ENCODE peak calls at places on chromosome 18, in five cellular contexts. Z, O, C, F and V are unnamed samples.
A peak's percentile ranks its signal among the peaks of the same experiment; 100 is the strongest.

GRCh38 chr18:56112013-56112749 is 524.2 kb upstream of the TCF4 start:
- DNase-seq in C (no peak), F (no peak), Z (peak; percentile 21), O (peak; percentile 55), V (no peak)

GRCh38 chr18:43031169-43031568 is 84.3 kb downstream of the RIT2 start:
- DNase-seq in Z (no peak), F (no peak), C (no peak), O (no peak), V (no peak)

GRCh38 chr18:23958036-23958435 is 56.5 kb upstream of the TTC39C start:
- DNase-seq in F (no peak), O (no peak), Z (no peak), C (peak; percentile 95), V (no peak)

GRCh38 chr18:79455261-79455660 is 59.5 kb downstream of the NFATC1 start:
- DNase-seq in C (no peak), Z (no peak), O (no peak), F (no peak), V (no peak)

GRCh38 chr18:47260138-47260923 is 8.9 kb upstream of the SKOR2 start:
- DNase-seq in Z (no peak), F (peak; percentile 79), C (no peak), O (peak; percentile 81), V (no peak)

GRCh38 chr18:59079264-59079972 is 60.3 kb upstream of the SEC11C start:
- DNase-seq in O (no peak), Z (no peak), C (no peak), F (peak; percentile 53), V (no peak)

GRCh38 chr18:55927831-55928230 is 339.8 kb upstream of the TCF4 start:
- DNase-seq in O (no peak), C (no peak), Z (peak; percentile 87), F (no peak), V (no peak)

GRCh38 chr18:45671366-45671765 is 52.6 kb upstream of the SLC14A1 start:
- DNase-seq in O (no peak), C (no peak), Z (no peak), F (no peak), V (no peak)

GRCh38 chr18:67359868-67360838 is 156.4 kb downstream of the DSEL start:
- DNase-seq in F (no peak), C (no peak), O (no peak), Z (peak; percentile 59), V (no peak)

GRCh38 chr18:50870138-50870845 is 8.6 kb upstream of the ME2 start:
- DNase-seq in C (no peak), O (no peak), Z (peak; percentile 46), F (no peak), V (no peak)

GRCh38 chr18:8153887-8154583 is 455.2 kb upstream of the RAB12 start:
- DNase-seq in C (no peak), F (no peak), Z (peak; percentile 38), O (no peak), V (no peak)

GRCh38 chr18:57832730-57833129 is 29.6 kb upstream of the ATP8B1 start:
- DNase-seq in Z (no peak), F (no peak), C (no peak), O (no peak), V (no peak)

GRCh38 chr18:8548186-8548585 is 61.1 kb upstream of the RAB12 start:
- DNase-seq in O (no peak), F (no peak), C (no peak), Z (peak; percentile 29), V (no peak)

GRCh38 chr18:44601447-44601846 is 79.2 kb upstream of the SETBP1 start:
- DNase-seq in F (no peak), Z (peak; percentile 96), C (no peak), O (no peak), V (no peak)

GRCh38 chr18:22108674-22109073 is 60.7 kb upstream of the GATA6 start:
- DNase-seq in O (no peak), Z (no peak), C (no peak), F (no peak), V (no peak)